ENCODE peak calls at places on chromosomes 2 and 18, in four cellular contexts. A, F, L and R are unnamed samples.

GRCh38 chr18:36602620-36603019 is 226.2 kb downstream of the TPGS2 start:
- DNase-seq in A (no peak), F (no peak), L (no peak), R (no peak)

GRCh38 chr2:219419331-219420197 is 1.4 kb downstream of the DES start:
- DNase-seq in A (no peak), F (peak), L (no peak), R (no peak)

GRCh38 chr2:105038383-105039061 is 653 bp downstream of the MRPS9 start:
- DNase-seq in A (peak), F (no peak), L (no peak), R (no peak)

GRCh38 chr2:54601339-54601738 is 122.1 kb upstream of the EML6 start:
- DNase-seq in A (no peak), F (no peak), L (no peak), R (no peak)

GRCh38 chr2:153873062-153874048 is 1.6 kb downstream of the GALNT13 start:
- DNase-seq in A (no peak), F (no peak), L (no peak), R (no peak)

GRCh38 chr2:191039616-191040015 is 25.6 kb upstream of the STAT1 start:
- DNase-seq in A (no peak), F (no peak), L (no peak), R (no peak)

GRCh38 chr2:132252894-132253264 is 91.1 kb upstream of the ANKRD30BL start:
- DNase-seq in A (no peak), F (no peak), L (no peak), R (no peak)

GRCh38 chr2:16283071-16283850 is 342.9 kb downstream of the MYCN start:
- DNase-seq in A (no peak), F (no peak), L (no peak), R (no peak)

GRCh38 chr2:174219321-174219720 is 29.0 kb downstream of the OLA1 start:
- DNase-seq in A (no peak), F (no peak), L (no peak), R (no peak)

GRCh38 chr2:102585704-102586404 is 33.5 kb upstream of the SLC9A2 start:
- DNase-seq in A (no peak), F (no peak), L (no peak), R (no peak)

GRCh38 chr2:15943378-15943851 is 3.1 kb downstream of the MYCN start:
- DNase-seq in A (no peak), F (peak), L (no peak), R (no peak)

GRCh38 chr18:48864876-48865275 is 85.9 kb downstream of the SMAD7 start:
- DNase-seq in A (no peak), F (no peak), L (no peak), R (no peak)

GRCh38 chr2:192194866-192195547 is at the start of gene TMEFF2:
- DNase-seq in A (peak), F (peak), L (peak), R (peak)

GRCh38 chr2:164589522-164589921 is 31.8 kb downstream of the GRB14 start:
- DNase-seq in A (peak), F (no peak), L (no peak), R (no peak)

GRCh38 chr2:64939332-64939917 is 49.8 kb upstream of the SLC1A4 start:
- DNase-seq in A (no peak), F (no peak), L (no peak), R (no peak)